ENCODE peak calls at places on chromosomes 16 and 17, in nine cellular contexts. B, H, G, F, D, Y, N, O and C are unnamed samples.

GRCh38 chr17:9702916-9703780 is 57.8 kb downstream of the USP43 start:
- DNase-seq in B (no peak), H (no peak), G (no peak), F (no peak), D (no peak), Y (no peak), N (no peak), O (no peak), C (no peak)

GRCh38 chr17:41498276-41498675 is 7.1 kb downstream of the KRT13 start:
- DNase-seq in B (no peak), H (no peak), G (no peak), F (no peak), D (no peak), Y (no peak), N (no peak), O (no peak), C (peak)

GRCh38 chr17:35129154-35129972 is 7.9 kb downstream of the FNDC8 start:
- DNase-seq in B (no peak), H (no peak), G (no peak), F (no peak), D (no peak), Y (no peak), N (no peak), O (no peak), C (no peak)

GRCh38 chr16:87174061-87174460 is 143.1 kb downstream of the C16orf95 start:
- DNase-seq in B (no peak), H (no peak), G (no peak), F (no peak), D (no peak), Y (no peak), N (no peak), O (no peak), C (no peak)

GRCh38 chr17:39001703-39002637 is 34.8 kb upstream of the FBXO47 start:
- DNase-seq in B (peak), H (no peak), G (peak), F (no peak), D (peak), Y (peak), N (peak), O (no peak), C (peak)

GRCh38 chr16:81633680-81634379 is 145.3 kb upstream of the PLCG2 start:
- DNase-seq in B (no peak), H (no peak), G (no peak), F (no peak), D (no peak), Y (no peak), N (no peak), O (no peak), C (peak)

GRCh38 chr16:77133706-77134105 is 57.3 kb upstream of the MON1B start:
- DNase-seq in B (no peak), H (no peak), G (no peak), F (no peak), D (no peak), Y (no peak), N (no peak), O (no peak), C (no peak)

GRCh38 chr17:34675143-34675542 is 95.8 kb downstream of the TMEM132E start:
- DNase-seq in B (no peak), H (no peak), G (no peak), F (no peak), D (no peak), Y (no peak), N (no peak), O (no peak), C (no peak)

GRCh38 chr16:89864421-89864820 is 9.0 kb upstream of the TCF25 start:
- DNase-seq in B (no peak), H (no peak), G (no peak), F (no peak), D (no peak), Y (no peak), N (no peak), O (no peak), C (no peak)

GRCh38 chr16:24976061-24976779 is 38.9 kb downstream of the ARHGAP17 start:
- DNase-seq in B (no peak), H (no peak), G (no peak), F (no peak), D (no peak), Y (no peak), N (no peak), O (no peak), C (no peak)

GRCh38 chr17:53949473-53950090 is 126.9 kb downstream of the KIF2B start:
- DNase-seq in B (no peak), H (no peak), G (no peak), F (no peak), D (no peak), Y (no peak), N (no peak), O (no peak), C (no peak)

DNA sequence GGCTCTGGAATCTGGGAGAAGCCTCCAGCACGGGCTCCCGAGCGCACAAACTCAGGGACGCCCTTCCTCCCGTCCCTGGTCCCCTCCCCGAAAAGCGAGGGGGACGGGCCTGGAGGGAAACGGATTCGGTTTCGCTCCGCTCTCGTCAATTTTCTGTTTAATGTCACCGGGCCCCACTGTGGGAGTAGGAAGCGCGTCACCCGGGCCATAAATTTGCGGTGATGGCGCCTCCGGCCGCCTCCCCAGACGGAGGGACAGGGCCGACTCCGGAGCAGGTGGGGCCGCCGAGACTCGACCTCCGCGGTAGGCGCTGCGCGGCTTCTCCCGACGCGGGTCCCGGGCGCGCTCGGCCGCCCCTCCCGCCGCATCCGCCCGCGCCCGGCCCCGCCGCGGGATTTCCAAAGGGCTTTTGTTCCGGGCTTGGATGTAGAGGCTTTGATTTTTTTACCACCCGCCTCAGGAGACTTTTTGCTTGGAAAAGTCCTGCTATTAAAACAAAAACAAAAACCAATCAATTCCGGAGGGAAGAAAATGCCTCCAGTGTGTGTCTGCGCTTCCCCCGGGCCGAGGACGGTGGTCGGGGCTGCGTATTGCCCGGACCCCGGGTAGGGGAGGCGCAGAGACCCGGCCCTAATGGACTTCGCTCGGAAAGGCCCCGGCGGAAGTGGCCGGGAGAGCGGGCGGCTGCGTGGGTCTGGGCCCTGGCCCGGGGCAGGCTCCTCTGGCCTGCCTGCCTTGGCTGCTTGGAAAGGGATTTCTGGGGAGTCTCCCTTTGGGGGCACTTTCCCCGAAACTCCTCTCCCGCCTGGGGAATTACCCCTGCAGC is 7.8 kb upstream of the BAHCC1 start:
- DNase-seq in B (peak), H (no peak), G (peak), F (peak), D (peak), Y (peak), N (peak), O (peak), C (no peak)
- TF ChIP-seq POLR2A in B (peak), H (no peak), G (no peak), F (no peak), D (peak), Y (peak), N (peak), O (peak), C (no peak)

GRCh38 chr17:1829579-1830257 is at the start of the genes RPA1 and SMYD4:
- DNase-seq in B (peak), H (peak), G (peak), F (peak), D (peak), Y (peak), N (peak), O (peak), C (peak)
- TF ChIP-seq POLR2A in B (peak), H (peak), G (no peak), F (peak), D (peak), Y (peak), N (peak), O (peak), C (peak)

GRCh38 chr16:30967795-30968194 is 10.2 kb downstream of the SETD1A start:
- DNase-seq in B (no peak), H (no peak), G (no peak), F (no peak), D (no peak), Y (no peak), N (no peak), O (no peak), C (no peak)
- TF ChIP-seq POLR2A in B (no peak), H (no peak), G (no peak), F (no peak), D (no peak), Y (no peak), N (no peak), O (no peak), C (no peak)

GRCh38 chr17:82110298-82110697 is 12.3 kb upstream of the FASN start:
- DNase-seq in B (no peak), H (no peak), G (no peak), F (no peak), D (no peak), Y (no peak), N (no peak), O (peak), C (no peak)

GRCh38 chr17:82108038-82108998 is 10.3 kb upstream of the FASN start:
- DNase-seq in B (no peak), H (no peak), G (no peak), F (no peak), D (no peak), Y (peak), N (no peak), O (no peak), C (no peak)

GRCh38 chr17:82106697-82107305 is 8.8 kb upstream of the FASN start:
- DNase-seq in B (no peak), H (no peak), G (no peak), F (no peak), D (no peak), Y (peak), N (peak), O (no peak), C (no peak)

GRCh38 chr17:82107341-82107860 is 9.4 kb upstream of the FASN start:
- DNase-seq in B (no peak), H (no peak), G (no peak), F (no peak), D (no peak), Y (peak), N (peak), O (peak), C (peak)

DNA sequence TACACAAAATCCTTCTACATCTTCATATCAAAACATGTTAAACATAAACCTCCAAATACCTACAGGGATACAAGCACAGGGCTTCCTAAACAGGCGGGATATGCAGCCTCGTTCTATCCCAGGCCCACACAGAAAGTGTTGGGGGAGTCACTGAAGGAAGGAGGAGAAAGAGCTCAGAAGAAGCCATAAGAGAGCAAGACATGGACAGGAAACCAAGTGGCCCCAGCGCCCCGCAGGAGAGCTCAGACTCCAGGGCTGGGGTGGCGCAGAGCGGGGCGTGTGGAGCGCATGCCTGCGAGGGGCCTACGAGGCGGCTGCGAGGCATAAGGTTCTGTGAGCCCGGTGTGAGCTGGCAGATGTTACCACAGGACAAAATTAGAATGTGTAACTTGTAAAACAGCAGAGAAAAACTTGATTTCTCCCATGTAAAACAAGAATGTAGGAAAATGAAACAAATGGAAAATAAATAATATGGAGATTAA is 11.0 kb upstream of the FASN start:
- DNase-seq in B (no peak), H (no peak), G (no peak), F (no peak), D (no peak), Y (no peak), N (no peak), O (no peak), C (no peak)
- TF ChIP-seq POLR2A in B (no peak), H (no peak), G (no peak), F (no peak), D (no peak), Y (no peak), N (no peak), O (no peak), C (no peak)

GRCh38 chr17:82256242-82256894 is 17.1 kb downstream of the CSNK1D start:
- DNase-seq in B (no peak), H (no peak), G (no peak), F (no peak), D (no peak), Y (no peak), N (no peak), O (no peak), C (no peak)

GRCh38 chr17:82253179-82253544 is 20.3 kb downstream of the CSNK1D start:
- DNase-seq in B (no peak), H (no peak), G (no peak), F (no peak), D (no peak), Y (no peak), N (no peak), O (no peak), C (no peak)

GRCh38 chr17:82255573-82255972 is 17.9 kb downstream of the CSNK1D start:
- DNase-seq in B (no peak), H (no peak), G (no peak), F (no peak), D (no peak), Y (no peak), N (no peak), O (no peak), C (no peak)

GRCh38 chr17:82258555-82258954 is 14.9 kb downstream of the CSNK1D start:
- DNase-seq in B (no peak), H (no peak), G (no peak), F (no peak), D (no peak), Y (no peak), N (no peak), O (no peak), C (no peak)

GRCh38 chr17:82257473-82257872 is 16.0 kb downstream of the CSNK1D start:
- DNase-seq in B (no peak), H (no peak), G (no peak), F (no peak), D (no peak), Y (peak), N (peak), O (no peak), C (peak)
- TF ChIP-seq POLR2A in B (no peak), H (no peak), G (no peak), F (no peak), D (no peak), Y (no peak), N (no peak), O (no peak), C (no peak)

GRCh38 chr17:77892469-77893143 is 65.9 kb upstream of the TNRC6C start:
- DNase-seq in B (no peak), H (no peak), G (no peak), F (no peak), D (no peak), Y (peak), N (peak), O (no peak), C (peak)
- TF ChIP-seq POLR2A in B (no peak), H (no peak), G (no peak), F (no peak), D (no peak), Y (no peak), N (no peak), O (no peak), C (no peak)

GRCh38 chr16:50731989-50732589 is 9.8 kb upstream of the CYLD start:
- DNase-seq in B (no peak), H (no peak), G (no peak), F (no peak), D (no peak), Y (no peak), N (no peak), O (no peak), C (no peak)
- TF ChIP-seq POLR2A in B (no peak), H (no peak), G (no peak), F (no peak), D (no peak), Y (no peak), N (no peak), O (no peak), C (no peak)

GRCh38 chr16:8848939-8849391 is 19.8 kb downstream of the CARHSP1 start:
- DNase-seq in B (no peak), H (no peak), G (peak), F (no peak), D (no peak), Y (peak), N (no peak), O (peak), C (no peak)

GRCh38 chr16:8846401-8846932 is 22.3 kb downstream of the CARHSP1 start:
- DNase-seq in B (no peak), H (no peak), G (no peak), F (no peak), D (no peak), Y (no peak), N (no peak), O (no peak), C (no peak)

GRCh38 chr16:8845699-8846298 is 23.0 kb downstream of the CARHSP1 start:
- DNase-seq in B (no peak), H (no peak), G (no peak), F (no peak), D (no peak), Y (no peak), N (no peak), O (no peak), C (no peak)

GRCh38 chr16:8848231-8848938 is 20.4 kb downstream of the CARHSP1 start:
- DNase-seq in B (no peak), H (no peak), G (no peak), F (no peak), D (no peak), Y (peak), N (no peak), O (no peak), C (no peak)

GRCh38 chr16:8847623-8848022 is 21.2 kb downstream of the CARHSP1 start:
- DNase-seq in B (no peak), H (no peak), G (no peak), F (no peak), D (no peak), Y (no peak), N (no peak), O (no peak), C (no peak)
- TF ChIP-seq POLR2A in B (no peak), H (no peak), G (no peak), F (peak), D (no peak), Y (no peak), N (no peak), O (no peak), C (no peak)